ENCODE peak calls at places on chromosome 19, in five cellular contexts. N is A549, S is HepG2, J is H1, X is K562. K is an unnamed sample.

GRCh38 chr19:44777715-44778347 is at the start of gene CBLC:
- DNase-seq in X (peak; percentile 30), J (peak; percentile 84), N (no peak), S (peak; percentile 68), K (no peak)

GRCh38 chr19:48135411-48135810 is 24.8 kb upstream of the PLA2G4C start:
- DNase-seq in S (no peak), N (peak; percentile 57), X (peak; percentile 14), J (no peak), K (peak; percentile 17)

GRCh38 chr19:23070353-23070781 is 46.5 kb upstream of the ZNF730 start:
- DNase-seq in X (peak; percentile 35), N (no peak), J (peak; percentile 51), S (no peak), K (no peak)

GRCh38 chr19:10113964-10114650 is 2.6 kb downstream of the P2RY11 start:
- DNase-seq in J (no peak), X (peak; percentile 21), N (no peak), S (no peak), K (no peak)

GRCh38 chr19:41646589-41647204 is 19.8 kb upstream of the CEACAM4 start:
- DNase-seq in S (no peak), N (peak; percentile 66), X (peak; percentile 37), J (no peak), K (no peak)

GRCh38 chr19:52778811-52779210 is 7.8 kb downstream of the ZNF600 start:
- DNase-seq in J (no peak), X (no peak), N (no peak), S (no peak), K (no peak)

GRCh38 chr19:18223860-18224524 is 2.2 kb downstream of the PDE4C start:
- DNase-seq in S (peak; percentile 63), N (no peak), X (peak; percentile 96), J (no peak), K (peak; percentile 18)

GRCh38 chr19:4911314-4911713 is 2.0 kb downstream of the UHRF1 start:
- DNase-seq in X (no peak), N (no peak), J (no peak), S (no peak), K (no peak)

GRCh38 chr19:44701228-44701627 is 2.3 kb downstream of the CEACAM16 start:
- DNase-seq in J (no peak), N (no peak), X (no peak), S (no peak), K (no peak)

DNA sequence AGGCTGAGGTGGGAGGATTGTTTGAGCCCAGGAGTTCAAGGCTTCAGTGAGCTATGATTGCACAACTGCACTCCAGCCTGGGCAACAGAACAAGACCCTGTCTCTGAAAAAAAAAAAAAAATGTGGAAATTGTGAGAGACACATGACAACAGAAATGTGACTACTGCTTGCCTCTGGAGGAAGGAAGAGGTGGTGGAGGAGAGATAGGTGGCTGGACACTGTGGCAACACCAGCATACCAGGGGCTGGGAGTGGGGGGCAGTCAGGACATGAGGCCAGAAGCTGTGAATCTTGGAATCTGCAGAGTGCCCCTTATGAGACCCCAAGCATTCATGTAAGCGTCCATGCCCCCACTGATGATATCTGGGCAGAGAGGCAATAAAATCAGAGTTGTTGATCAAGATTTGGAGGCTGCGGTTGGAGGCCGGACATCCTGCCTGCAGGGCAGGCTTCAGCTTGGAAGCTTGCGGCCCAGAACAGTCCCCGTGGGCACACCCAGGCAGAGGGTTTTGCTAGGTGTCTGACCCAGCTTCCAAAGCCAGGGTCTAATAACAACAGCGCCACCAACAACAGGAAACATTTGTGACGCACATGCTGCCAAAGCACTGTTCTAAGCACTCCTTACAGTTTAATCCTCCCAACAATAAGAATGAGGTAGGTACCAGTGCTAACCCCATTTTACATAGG is 16.9 kb downstream of the FAM187B start:
- DNase-seq in N (no peak), S (peak; percentile 13), X (no peak), J (no peak), K (peak; percentile 48)
- TF ChIP-seq JUN in N (no peak), S (no peak), X (no peak), J (no peak), K (no peak)

DNA sequence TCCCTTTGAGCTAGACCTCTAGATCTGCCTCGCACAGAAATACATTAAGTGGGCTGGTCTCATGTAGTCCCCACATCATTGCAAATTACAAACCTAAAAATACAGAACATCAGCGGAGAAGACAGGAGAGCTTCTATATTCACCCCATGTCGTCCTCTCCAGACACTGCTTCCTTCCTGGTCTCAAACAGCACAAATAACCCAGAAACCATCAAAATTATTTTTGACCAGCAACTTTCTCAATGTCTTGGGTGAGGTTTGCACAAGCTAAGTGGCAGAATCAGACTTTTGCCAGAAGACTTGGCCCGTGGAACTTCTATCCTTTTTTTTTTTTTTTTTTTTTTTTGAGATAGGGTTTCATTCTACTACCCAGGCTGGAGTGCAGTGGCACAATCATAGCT is 28.2 kb downstream of the CLEC17A start:
- DNase-seq in S (no peak), N (no peak), X (no peak), J (no peak), K (no peak)
- TF ChIP-seq MAX in S (no peak), N (no peak), X (no peak), J (no peak), K (no peak)

GRCh38 chr19:57620673-57621348 is 6.8 kb downstream of the ZNF134 start:
- DNase-seq in J (no peak), N (no peak), S (no peak), X (no peak), K (peak; percentile 7)

GRCh38 chr19:57623091-57623490 is 9.0 kb downstream of the ZNF134 start:
- DNase-seq in X (no peak), J (no peak), S (no peak), N (no peak), K (no peak)
- H3K9me3 ChIP-seq in X (peaks cover 35% of the 10 kb centered on the region), J (peaks cover 54% of the 10 kb centered on the region), S (no peaks in the 10 kb centered on the region), N (peaks cover 99% of the 10 kb centered on the region), K (peaks cover 26% of the 10 kb centered on the region)

DNA sequence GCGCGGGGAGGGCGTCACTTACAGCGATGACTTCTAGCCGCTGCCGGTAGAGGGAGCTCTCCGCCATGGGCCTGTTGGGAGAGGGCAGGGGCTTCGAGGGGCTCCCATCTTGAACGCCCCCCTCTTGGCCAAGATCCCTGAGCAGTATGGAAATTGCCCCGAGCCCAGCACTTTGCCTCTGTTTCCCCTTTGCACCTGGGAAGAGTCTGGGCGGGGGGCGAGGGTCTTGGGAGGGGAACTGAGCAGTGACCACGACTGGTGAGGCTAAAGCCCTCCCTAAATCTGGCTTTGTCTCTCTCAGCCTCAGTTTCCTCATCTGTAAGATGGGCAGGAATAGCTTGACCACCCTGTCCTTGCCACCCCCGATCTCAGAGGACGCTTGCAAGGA is 2.8 kb downstream of the PALM3 start:
- DNase-seq in J (no peak), N (no peak), X (peak; percentile 65), S (no peak), K (no peak)
- TF ChIP-seq JUN in J (no peak), N (no peak), X (no peak), S (no peak), K (no peak)

DNA sequence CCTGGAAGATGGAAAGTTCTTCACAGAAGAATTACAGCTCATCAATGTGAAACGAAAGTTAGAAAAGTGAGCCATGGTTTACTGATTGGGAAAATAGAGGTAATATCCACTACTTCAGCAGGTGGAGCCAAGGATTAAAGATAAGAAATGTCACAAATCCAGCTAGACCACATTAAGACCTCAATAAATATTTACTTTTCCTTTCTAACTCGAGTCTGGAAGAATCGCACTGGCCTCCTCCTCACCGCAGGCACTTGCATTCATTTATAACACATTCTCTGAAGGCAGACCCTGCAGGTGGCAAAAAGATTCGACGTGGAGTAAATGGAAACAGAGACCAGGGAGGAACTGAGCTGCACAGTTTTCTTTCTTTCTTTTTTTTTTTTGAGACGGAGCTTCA is 7.4 kb downstream of the SLC35E1 start:
- DNase-seq in J (no peak), S (no peak), N (no peak), X (no peak), K (no peak)
- TF ChIP-seq MAX in J (no peak), S (no peak), N (no peak), X (no peak), K (no peak)

GRCh38 chr19:15526408-15526807 is 18.1 kb downstream of the CYP4F22 start:
- DNase-seq in N (no peak), J (no peak), X (no peak), S (no peak), K (no peak)

GRCh38 chr19:15525291-15525690 is 17.0 kb downstream of the CYP4F22 start:
- DNase-seq in X (no peak), J (no peak), N (no peak), S (no peak), K (no peak)

GRCh38 chr19:15527705-15528104 is 19.4 kb downstream of the CYP4F22 start:
- DNase-seq in N (no peak), J (no peak), S (no peak), X (no peak), K (no peak)

GRCh38 chr19:15532779-15533521 is 24.6 kb downstream of the CYP4F22 start:
- DNase-seq in S (no peak), J (no peak), X (no peak), N (no peak), K (no peak)

GRCh38 chr19:15529774-15530372 is 21.5 kb downstream of the CYP4F22 start:
- DNase-seq in S (no peak), X (no peak), J (no peak), N (no peak), K (no peak)
- H3K9me3 ChIP-seq in S (no peaks in the 10 kb centered on the region), X (no peaks in the 10 kb centered on the region), J (peaks cover 69% of the 10 kb centered on the region), N (peaks cover 3% of the 10 kb centered on the region), K (no peaks in the 10 kb centered on the region)

GRCh38 chr19:33323093-33323820 is 20.9 kb upstream of the CEBPA start:
- DNase-seq in S (no peak), N (no peak), J (no peak), X (no peak), K (no peak)
- TF ChIP-seq JUN in S (no peak), N (no peak), J (no peak), X (no peak), K (no peak)

GRCh38 chr19:1574763-1575162 is 6.6 kb upstream of the MEX3D start:
- DNase-seq in J (no peak), S (no peak), X (no peak), N (no peak), K (no peak)
- TF ChIP-seq MAX in J (no peak), S (no peak), X (no peak), N (no peak), K (no peak)

GRCh38 chr19:6298413-6298812 is 18.6 kb upstream of the MLLT1 start:
- DNase-seq in S (no peak), J (no peak), X (no peak), N (no peak), K (no peak)
- H3K9me3 ChIP-seq in S (peaks cover 13% of the 10 kb centered on the region), J (peaks cover 22% of the 10 kb centered on the region), X (no peaks in the 10 kb centered on the region), N (no peaks in the 10 kb centered on the region), K (no peaks in the 10 kb centered on the region)